ENCODE peak calls at places on chromosomes 6 and 20, in six cellular contexts. Y is endothelial cell; Z is GM04504; J is PC-3; O is stimulated activated CD8-positive, alpha-beta memory T cell treated with anti-CD3 and anti-CD28 coated beads, Interleukin-12 subunit alpha, Interleukin-12 subunit beta, amount 100 ng/mL, for 4 hours; Q is smooth muscle cell of the brain vasculature. T is an unnamed sample.

GRCh38 chr6:112247275-112247674 is 7.1 kb downstream of the LAMA4 start:
- DNase-seq in O (no peak), Z (no peak), Q (no peak), J (no peak), Y (no peak), T (no peak)

GRCh38 chr6:25257686-25258348 is 21.4 kb upstream of the CARMIL1 start:
- DNase-seq in Q (no peak), Y (no peak), O (no peak), Z (no peak), J (no peak), T (no peak)

GRCh38 chr6:115896538-115897129 is 164.1 kb downstream of the FRK start:
- DNase-seq in Y (peak), Z (peak), J (peak), O (no peak), Q (peak), T (peak)

GRCh38 chr6:1787894-1788293 is 178.2 kb downstream of the FOXC1 start:
- DNase-seq in Q (no peak), J (no peak), Z (peak), Y (no peak), O (no peak), T (no peak)

GRCh38 chr20:54197621-54198604 is 10.0 kb upstream of the PFDN4 start:
- DNase-seq in J (peak), Z (peak), Y (no peak), O (no peak), Q (no peak), T (no peak)

GRCh38 chr6:142355481-142356174 is 53.8 kb downstream of the ADGRG6 start:
- DNase-seq in Y (no peak), O (no peak), Z (no peak), Q (no peak), J (no peak), T (no peak)

GRCh38 chr6:30748301-30748769 is 4.0 kb upstream of the IER3 start:
- DNase-seq in J (peak), O (no peak), Y (no peak), Z (no peak), Q (no peak), T (no peak)

GRCh38 chr6:42993445-42993844 is 9.1 kb downstream of the PPP2R5D start:
- DNase-seq in O (no peak), Z (no peak), J (no peak), Y (no peak), Q (no peak), T (no peak)

GRCh38 chr6:145733207-145733606 is 2.1 kb downstream of the EPM2A start:
- DNase-seq in Y (no peak), Q (no peak), J (no peak), O (no peak), Z (no peak), T (no peak)

GRCh38 chr20:4507288-4507719 is 214.4 kb upstream of the PRND start:
- DNase-seq in Z (peak), O (no peak), Q (no peak), J (peak), Y (no peak), T (no peak)

GRCh38 chr20:24960302-24960801 is 11.3 kb downstream of the CST7 start:
- DNase-seq in Q (no peak), Y (no peak), Z (no peak), J (no peak), O (no peak), T (no peak)

GRCh38 chr6:70474751-70475150 is 61.4 kb downstream of the FAM135A start:
- DNase-seq in O (no peak), Z (no peak), J (no peak), Y (no peak), Q (no peak), T (no peak)

GRCh38 chr20:22795897-22796296 is 211.5 kb upstream of the FOXA2 start:
- DNase-seq in Y (no peak), J (peak), Z (peak), O (no peak), Q (peak), T (no peak)